ENCODE peak calls at places on chromosomes 7 and 10, in four cellular contexts. B, D, L and C are unnamed samples.

GRCh38 chr10:91613411-91614253 is 19.2 kb downstream of the PPP1R3C start:
- DNase-seq in B (peak; percentile 99), D (no peak), L (peak; percentile 89), C (peak; percentile 95)

GRCh38 chr7:87152897-87153641 is 816 bp downstream of the DMTF1 start:
- DNase-seq in B (peak; percentile 44), D (peak; percentile 55), L (no peak), C (peak; percentile 65)

GRCh38 chr7:27329917-27330316 is 87.3 kb downstream of the EVX1 start:
- DNase-seq in B (peak; percentile 7), D (no peak), L (no peak), C (no peak)

GRCh38 chr10:102230264-102230860 is 4.3 kb downstream of the ELOVL3 start:
- DNase-seq in B (peak; percentile 68), D (peak; percentile 62), L (no peak), C (peak; percentile 80)

GRCh38 chr7:120732256-120732655 is 125.7 kb downstream of the TSPAN12 start:
- DNase-seq in B (no peak), D (no peak), L (no peak), C (no peak)

GRCh38 chr7:21086688-21087087 is 300.0 kb upstream of the SP8 start:
- DNase-seq in B (no peak), D (no peak), L (no peak), C (no peak)

GRCh38 chr10:85916999-85917573 is 449.5 kb downstream of the GRID1 start:
- DNase-seq in B (no peak), D (no peak), L (no peak), C (no peak)

GRCh38 chr10:60425392-60426110 is 35.9 kb upstream of the ANK3 start:
- DNase-seq in B (peak; percentile 87), D (no peak), L (no peak), C (no peak)

GRCh38 chr10:45557275-45557905 is 115.2 kb downstream of the ZFAND4 start:
- DNase-seq in B (no peak), D (no peak), L (no peak), C (no peak)

GRCh38 chr10:44102726-44103255 is 282.1 kb downstream of the CXCL12 start:
- DNase-seq in B (no peak), D (no peak), L (no peak), C (no peak)

GRCh38 chr7:142012825-142013506 is 17.3 kb downstream of the MGAM start:
- DNase-seq in B (peak; percentile 45), D (no peak), L (no peak), C (peak; percentile 20)

GRCh38 chr10:128009768-128010167 is 102.9 kb downstream of the PTPRE start:
- DNase-seq in B (peak; percentile 44), D (no peak), L (no peak), C (no peak)

GRCh38 chr7:191105-192034 is 1.0 kb upstream of the FAM20C start:
- DNase-seq in B (peak; percentile 97), D (no peak), L (peak; percentile 68), C (peak; percentile 80)

GRCh38 chr10:42943025-42943818 is 133.6 kb upstream of the RET start:
- DNase-seq in B (no peak), D (no peak), L (no peak), C (no peak)

GRCh38 chr7:111736475-111736874 is 174.2 kb upstream of the IMMP2L start:
- DNase-seq in B (no peak), D (no peak), L (no peak), C (peak; percentile 19)

GRCh38 chr10:15216700-15217099 is 48.2 kb upstream of the NMT2 start:
- DNase-seq in B (no peak), D (no peak), L (no peak), C (no peak)

GRCh38 chr7:99124636-99125504 is 19.0 kb downstream of the SMURF1 start:
- DNase-seq in B (no peak), D (no peak), L (no peak), C (no peak)

GRCh38 chr7:64914557-64914956 is 11.5 kb downstream of the ZNF273 start:
- DNase-seq in B (no peak), D (no peak), L (no peak), C (no peak)

GRCh38 chr7:154744226-154744860 is 258.6 kb downstream of the PAXIP1 start:
- DNase-seq in B (no peak), D (no peak), L (no peak), C (peak; percentile 1)

GRCh38 chr10:35208536-35208935 is 81.9 kb downstream of the CREM start:
- DNase-seq in B (peak; percentile 28), D (no peak), L (no peak), C (no peak)

GRCh38 chr10:51029172-51029641 is 45.1 kb upstream of the PRKG1 start:
- DNase-seq in B (peak; percentile 49), D (no peak), L (no peak), C (peak; percentile 48)

GRCh38 chr7:101846800-101847538 is 29.5 kb downstream of the CUX1 start:
- DNase-seq in B (no peak), D (no peak), L (no peak), C (no peak)

GRCh38 chr7:24979470-24979862 is 512 bp downstream of the OSBPL3 start:
- DNase-seq in B (peak; percentile 63), D (peak; percentile 89), L (no peak), C (peak; percentile 88)

GRCh38 chr7:102978280-102978679 is 65.5 kb downstream of the LRRC17 start:
- DNase-seq in B (peak; percentile 85), D (no peak), L (peak; percentile 16), C (peak; percentile 49)

GRCh38 chr10:70575874-70576802 is 26.4 kb downstream of the PRF1 start:
- DNase-seq in B (peak; percentile 33), D (no peak), L (no peak), C (peak; percentile 42)

GRCh38 chr10:117514971-117515370 is 27.6 kb upstream of the EMX2 start:
- DNase-seq in B (no peak), D (no peak), L (no peak), C (no peak)
- H3K4me3 ChIP-seq in B (no peak overlapping the region), D (no peak overlapping the region), L (no peak overlapping the region), C (no peak overlapping the region)

GRCh38 chr7:105024734-105025133 is 10.7 kb downstream of the KMT2E start:
- DNase-seq in B (peak; percentile 67), D (no peak), L (peak; percentile 61), C (peak; percentile 60)

GRCh38 chr7:105022458-105022857 is 8.5 kb downstream of the KMT2E start:
- DNase-seq in B (no peak), D (no peak), L (no peak), C (no peak)

GRCh38 chr7:105019269-105019668 is 5.3 kb downstream of the KMT2E start:
- DNase-seq in B (no peak), D (no peak), L (no peak), C (no peak)

GRCh38 chr7:105017263-105018051 is 3.5 kb downstream of the KMT2E start:
- DNase-seq in B (no peak), D (no peak), L (no peak), C (no peak)

DNA sequence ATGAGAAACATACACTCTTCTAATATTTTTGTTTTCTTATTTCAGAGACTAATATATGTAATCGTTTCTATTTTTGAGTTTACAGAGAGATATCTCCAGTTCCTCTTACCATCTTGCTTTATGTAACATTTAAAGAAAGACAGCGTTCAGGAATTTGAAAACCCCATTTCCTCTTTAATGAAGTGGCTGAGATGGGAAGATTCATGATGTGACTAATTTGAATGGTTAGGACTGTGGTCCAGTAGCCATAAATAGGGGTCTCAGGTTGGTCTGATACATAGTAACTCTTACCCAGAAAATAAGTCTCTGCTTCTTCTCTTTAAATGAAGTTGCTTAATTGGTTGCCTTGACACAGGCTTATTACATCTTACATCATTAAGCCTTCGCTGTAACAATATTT is 6.9 kb downstream of the KMT2E start:
- DNase-seq in B (no peak), D (no peak), L (no peak), C (no peak)
- H3K4me3 ChIP-seq in B (no peak overlapping the region), D (no peak overlapping the region), L (no peak overlapping the region), C (no peak overlapping the region)

GRCh38 chr10:123831259-123831658 is 60.3 kb downstream of the CPXM2 start:
- DNase-seq in B (no peak), D (no peak), L (no peak), C (no peak)
- H3K4me3 ChIP-seq in B (no peak overlapping the region), D (no peak overlapping the region), L (no peak overlapping the region), C (no peak overlapping the region)

GRCh38 chr10:1526427-1527055 is 210.8 kb downstream of the ADARB2 start:
- DNase-seq in B (no peak), D (no peak), L (no peak), C (no peak)

GRCh38 chr10:1529806-1530413 is 207.4 kb downstream of the ADARB2 start:
- DNase-seq in B (no peak), D (no peak), L (no peak), C (no peak)

GRCh38 chr10:1530871-1531517 is 206.3 kb downstream of the ADARB2 start:
- DNase-seq in B (no peak), D (no peak), L (no peak), C (no peak)

GRCh38 chr10:1525354-1526162 is 211.8 kb downstream of the ADARB2 start:
- DNase-seq in B (no peak), D (no peak), L (no peak), C (no peak)

GRCh38 chr10:1527951-1528350 is 209.4 kb downstream of the ADARB2 start:
- DNase-seq in B (no peak), D (no peak), L (no peak), C (no peak)
- H3K4me3 ChIP-seq in B (no peak overlapping the region), D (no peak overlapping the region), L (no peak overlapping the region), C (no peak overlapping the region)

GRCh38 chr10:21174670-21175495 is 277.8 kb upstream of the NEBL start:
- DNase-seq in B (no peak), D (no peak), L (no peak), C (no peak)
- H3K4me3 ChIP-seq in B (peak overlapping the region; percentile 54), D (no peak overlapping the region), L (no peak overlapping the region), C (peak overlapping the region; percentile 64)

GRCh38 chr10:112964482-112964881 is 14.4 kb downstream of the TCF7L2 start:
- DNase-seq in B (no peak), D (no peak), L (no peak), C (no peak)
- H3K4me3 ChIP-seq in B (no peak overlapping the region), D (no peak overlapping the region), L (no peak overlapping the region), C (peak overlapping the region; percentile 9)

GRCh38 chr10:100535715-100536353 is at the start of gene HIF1AN:
- DNase-seq in B (peak; percentile 95), D (peak; percentile 90), L (peak; percentile 89), C (peak; percentile 99)

GRCh38 chr10:100537475-100537874 is 1.7 kb downstream of the HIF1AN start:
- DNase-seq in B (no peak), D (no peak), L (no peak), C (no peak)

GRCh38 chr10:100531761-100532160 is 2.1 kb upstream of the NDUFB8 start:
- DNase-seq in B (no peak), D (no peak), L (no peak), C (no peak)

GRCh38 chr10:100535338-100535714 is 417 bp upstream of the HIF1AN start:
- DNase-seq in B (no peak), D (no peak), L (no peak), C (no peak)

DNA sequence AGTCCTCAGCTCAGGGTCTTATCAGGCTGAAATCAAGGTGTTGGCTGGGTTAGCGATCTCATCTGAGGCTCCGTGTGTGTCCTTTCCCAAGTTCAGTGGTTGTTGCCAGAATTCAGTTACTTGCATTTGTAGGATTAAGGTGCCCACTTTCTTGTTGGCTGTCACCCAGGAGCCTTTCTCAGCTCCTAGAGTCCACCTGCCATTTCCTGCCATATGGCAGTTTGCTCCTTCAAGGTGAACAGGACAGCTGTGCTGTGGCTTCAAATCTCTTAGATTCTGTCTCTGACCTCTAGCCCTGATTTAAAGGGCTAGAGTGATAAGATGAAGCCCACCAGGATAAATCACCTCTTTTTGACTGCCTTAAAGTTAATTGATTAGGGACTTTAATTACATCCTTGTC is 1.0 kb upstream of the HIF1AN start:
- DNase-seq in B (no peak), D (no peak), L (no peak), C (no peak)
- H3K4me3 ChIP-seq in B (no peak overlapping the region), D (no peak overlapping the region), L (no peak overlapping the region), C (no peak overlapping the region)